ENCODE peak calls at places on chromosomes 1 and 21, in five cellular contexts. U is neural progenitor cell, V is esophagus squamous epithelium, I is choroid plexus epithelial cell, Q is uterus. B is an unnamed sample.

GRCh38 chr21:44914176-44914874 is 6.4 kb downstream of the ITGB2 start:
- DNase-seq in U (no peak), V (no peak), I (no peak), Q (no peak), B (no peak)

GRCh38 chr21:31920275-31920674 is 47.5 kb downstream of the HUNK start:
- DNase-seq in U (no peak), V (no peak), I (no peak), Q (no peak), B (no peak)

GRCh38 chr1:61094677-61095076 is 12.3 kb downstream of the NFIA start:
- DNase-seq in U (no peak), V (no peak), I (no peak), Q (no peak), B (no peak)

GRCh38 chr1:234473123-234473522 is 5.9 kb downstream of the TARBP1 start:
- DNase-seq in U (no peak), V (no peak), I (no peak), Q (no peak), B (no peak)

GRCh38 chr1:10980841-10981727 is 31.4 kb upstream of the TARDBP start:
- DNase-seq in U (peak), V (no peak), I (no peak), Q (no peak), B (no peak)

GRCh38 chr21:38669186-38669585 is 136.5 kb upstream of the ETS2 start:
- DNase-seq in U (peak), V (no peak), I (peak), Q (no peak), B (peak)

GRCh38 chr21:34522284-34522683 is 10.3 kb upstream of the KCNE1 start:
- DNase-seq in U (no peak), V (no peak), I (no peak), Q (no peak), B (no peak)

GRCh38 chr1:214548988-214549387 is 2.4 kb downstream of the PTPN14 start:
- DNase-seq in U (peak), V (no peak), I (peak), Q (peak), B (no peak)

GRCh38 chr1:23027352-23027907 is 8.2 kb downstream of the KDM1A start:
- DNase-seq in U (peak), V (no peak), I (no peak), Q (no peak), B (no peak)

GRCh38 chr1:16905856-16906702 is 10.3 kb downstream of the RNU1-2 start:
- DNase-seq in U (no peak), V (no peak), I (peak), Q (no peak), B (no peak)

GRCh38 chr1:101507547-101507971 is 270.7 kb downstream of the S1PR1 start:
- DNase-seq in U (no peak), V (no peak), I (no peak), Q (no peak), B (peak)

GRCh38 chr1:215082532-215083407 is at the start of gene KCNK2:
- DNase-seq in U (peak), V (no peak), I (peak), Q (no peak), B (peak)

GRCh38 chr1:115063238-115063901 is 25.9 kb downstream of the TSPAN2 start:
- DNase-seq in U (no peak), V (no peak), I (no peak), Q (no peak), B (peak)

GRCh38 chr1:230123280-230124186 is 56.5 kb downstream of the GALNT2 start:
- DNase-seq in U (no peak), V (no peak), I (peak), Q (no peak), B (no peak)

GRCh38 chr21:36910581-36911307 is 55.7 kb downstream of the HLCS start:
- DNase-seq in U (no peak), V (no peak), I (peak), Q (no peak), B (no peak)

GRCh38 chr1:17874665-17875064 is 119.5 kb downstream of the ACTL8 start:
- DNase-seq in U (peak), V (no peak), I (peak), Q (no peak), B (no peak)

GRCh38 chr1:90550616-90551406 is 166.3 kb downstream of the BARHL2 start:
- DNase-seq in U (peak), V (no peak), I (no peak), Q (no peak), B (peak)

GRCh38 chr21:43315244-43316137 is 111.4 kb downstream of the SIK1 start:
- DNase-seq in U (no peak), V (no peak), I (no peak), Q (no peak), B (no peak)

GRCh38 chr1:226649780-226650179 is 89.3 kb downstream of the ITPKB start:
- DNase-seq in U (no peak), V (no peak), I (peak), Q (no peak), B (peak)

GRCh38 chr1:223748773-223749733 is 36.7 kb downstream of the CAPN2 start:
- DNase-seq in U (peak), V (no peak), I (peak), Q (peak), B (peak)

GRCh38 chr1:73401666-73402065 is 796.3 kb downstream of the LRRIQ3 start:
- DNase-seq in U (peak), V (no peak), I (no peak), Q (no peak), B (peak)

GRCh38 chr1:78834201-78834741 is 172.3 kb downstream of the ADGRL4 start:
- DNase-seq in U (no peak), V (no peak), I (no peak), Q (no peak), B (no peak)

GRCh38 chr1:213111502-213111901 is 60.5 kb downstream of the RPS6KC1 start:
- DNase-seq in U (no peak), V (no peak), I (no peak), Q (no peak), B (no peak)

GRCh38 chr1:6795661-6796060 is 10.4 kb downstream of the CAMTA1 start:
- DNase-seq in U (no peak), V (no peak), I (peak), Q (no peak), B (no peak)

GRCh38 chr1:231807498-231807897 is 180.9 kb downstream of the DISC1 start:
- DNase-seq in U (no peak), V (no peak), I (no peak), Q (no peak), B (no peak)

GRCh38 chr1:165793951-165794350 is 25.3 kb upstream of the TMCO1 start:
- DNase-seq in U (no peak), V (no peak), I (peak), Q (no peak), B (peak)

GRCh38 chr21:15330872-15331271 is 266.1 kb upstream of the NRIP1 start:
- DNase-seq in U (no peak), V (no peak), I (no peak), Q (no peak), B (no peak)

GRCh38 chr1:245292571-245292970 is 137.8 kb downstream of the KIF26B start:
- DNase-seq in U (no peak), V (no peak), I (no peak), Q (no peak), B (no peak)

GRCh38 chr1:153404768-153405167 is 11.6 kb upstream of the S100A7A start:
- DNase-seq in U (peak), V (no peak), I (no peak), Q (no peak), B (no peak)

GRCh38 chr1:66242646-66243547 is 291.1 kb upstream of the SGIP1 start:
- DNase-seq in U (peak), V (peak), I (peak), Q (peak), B (peak)

GRCh38 chr1:1134300-1134961 is 18.5 kb upstream of the C1orf159 start:
- DNase-seq in U (no peak), V (no peak), I (no peak), Q (no peak), B (no peak)

GRCh38 chr1:1136547-1137230 is 20.8 kb upstream of the C1orf159 start:
- DNase-seq in U (peak), V (no peak), I (no peak), Q (no peak), B (no peak)

GRCh38 chr1:1135339-1136111 is 19.6 kb upstream of the C1orf159 start:
- DNase-seq in U (peak), V (no peak), I (no peak), Q (no peak), B (no peak)

GRCh38 chr1:1140673-1141072 is 24.8 kb upstream of the C1orf159 start:
- DNase-seq in U (no peak), V (no peak), I (no peak), Q (no peak), B (no peak)

GRCh38 chr1:1137256-1138045 is 21.6 kb upstream of the C1orf159 start:
- DNase-seq in U (no peak), V (no peak), I (no peak), Q (no peak), B (no peak)
- H3K4me3 ChIP-seq in U (peak), V (peak), I (no peak), Q (no peak), B (no peak)

DNA sequence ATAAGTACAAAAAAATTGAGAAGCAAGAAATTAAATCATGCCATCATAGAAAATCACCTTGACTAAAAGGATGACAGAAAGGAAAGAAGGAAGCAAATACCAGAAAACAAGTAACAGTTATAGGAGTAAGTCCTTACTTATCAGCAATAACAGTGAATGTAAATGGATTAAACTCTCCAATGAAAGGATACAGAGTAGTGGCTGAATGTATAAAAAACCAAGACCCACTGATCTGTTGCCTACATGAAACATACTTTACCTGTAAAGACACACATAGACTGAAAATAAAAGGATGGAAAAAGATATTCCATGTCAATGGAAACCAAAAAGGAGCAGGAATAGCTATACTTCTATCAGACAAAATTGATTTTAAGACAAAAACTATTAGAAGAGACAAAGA is 52.2 kb downstream of the RABGAP1L start:
- DNase-seq in U (no peak), V (no peak), I (no peak), Q (no peak), B (no peak)
- TF ChIP-seq CTCF in U (no peak), V (no peak), I (no peak), Q (no peak), B (no peak)

DNA sequence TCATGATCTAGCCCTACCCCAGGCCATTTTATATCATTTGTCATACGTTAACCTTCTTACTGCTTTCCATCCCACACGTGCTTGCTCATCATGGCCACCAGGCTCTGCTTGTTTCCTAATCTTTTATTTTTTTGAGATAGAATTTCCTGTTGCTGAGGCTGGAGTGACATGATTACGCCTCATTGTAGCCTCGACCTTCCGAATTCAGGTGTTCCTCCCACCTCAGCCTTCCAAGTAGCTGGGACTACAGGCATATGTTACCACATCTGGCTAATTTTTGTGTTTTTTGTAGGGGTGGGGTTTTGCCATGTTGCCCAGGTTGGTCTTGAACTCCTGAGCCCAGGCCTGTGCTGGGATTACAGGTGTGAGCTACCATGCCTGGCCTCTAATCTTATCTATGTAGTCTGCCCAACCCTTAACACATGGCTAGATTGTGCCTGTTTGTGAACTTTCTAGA is 3.3 kb downstream of the UAP1 start:
- DNase-seq in U (no peak), V (no peak), I (peak), Q (no peak), B (peak)
- H3K4me3 ChIP-seq in U (no peak), V (peak), I (no peak), Q (no peak), B (no peak)

GRCh38 chr1:25695066-25695990 is 78.7 kb downstream of the MAN1C1 start:
- DNase-seq in U (peak), V (no peak), I (peak), Q (peak), B (peak)
- TF ChIP-seq CTCF in U (peak), V (no peak), I (peak), Q (peak), B (peak)

GRCh38 chr1:211604548-211604947 is 25.6 kb upstream of the SLC30A1 start:
- DNase-seq in U (no peak), V (no peak), I (no peak), Q (no peak), B (no peak)

GRCh38 chr1:211606914-211607751 is 28.2 kb upstream of the SLC30A1 start:
- DNase-seq in U (no peak), V (peak), I (peak), Q (no peak), B (no peak)

GRCh38 chr1:211605034-211605433 is 26.1 kb upstream of the SLC30A1 start:
- DNase-seq in U (no peak), V (no peak), I (no peak), Q (no peak), B (no peak)

GRCh38 chr1:211606327-211606913 is 27.5 kb upstream of the SLC30A1 start:
- DNase-seq in U (no peak), V (no peak), I (no peak), Q (no peak), B (no peak)

GRCh38 chr1:211605613-211606326 is 26.8 kb upstream of the SLC30A1 start:
- DNase-seq in U (no peak), V (no peak), I (no peak), Q (no peak), B (no peak)
- H3K4me3 ChIP-seq in U (no peak), V (peak), I (no peak), Q (no peak), B (no peak)